ENCODE peak calls at places on chromosomes 5 and 9, in eight cellular contexts. S, L, X, E, B, Y, N and J are unnamed samples.

GRCh38 chr9:85884236-85884635 is 56.7 kb upstream of the NAA35 start:
- DNase-seq in L (peak), N (no peak), X (no peak), B (no peak), S (no peak), Y (no peak), E (no peak), J (peak)

GRCh38 chr9:10785255-10785654 is 172.5 kb upstream of the PTPRD start:
- DNase-seq in X (no peak), Y (no peak), N (no peak), B (no peak), L (no peak), E (no peak), S (no peak), J (no peak)

GRCh38 chr5:31194892-31195291 is 1.4 kb downstream of the CDH6 start:
- DNase-seq in L (peak), N (no peak), E (no peak), X (no peak), B (no peak), Y (no peak), S (no peak), J (no peak)

GRCh38 chr9:136059851-136060670 is 35.0 kb downstream of the NACC2 start:
- DNase-seq in S (no peak), X (peak), E (peak), N (peak), Y (no peak), L (no peak), B (peak), J (peak)

GRCh38 chr5:40733439-40733838 is 22.3 kb downstream of the TTC33 start:
- DNase-seq in L (no peak), X (no peak), Y (no peak), S (no peak), N (no peak), B (no peak), E (no peak), J (peak)

GRCh38 chr5:81167078-81167477 is 66.0 kb upstream of the CKMT2 start:
- DNase-seq in L (no peak), Y (no peak), E (no peak), X (no peak), N (no peak), B (no peak), S (no peak), J (no peak)

GRCh38 chr9:137195525-137196220 is 4.9 kb downstream of the TPRN start:
- DNase-seq in L (no peak), S (peak), E (no peak), Y (no peak), N (no peak), B (no peak), X (no peak), J (no peak)

GRCh38 chr9:7266911-7267555 is 509.3 kb downstream of the KDM4C start:
- DNase-seq in Y (peak), N (no peak), S (peak), L (no peak), B (no peak), X (no peak), E (no peak), J (no peak)

GRCh38 chr5:67066815-67067214 is 129.8 kb downstream of the CD180 start:
- DNase-seq in Y (no peak), X (peak), B (peak), L (peak), N (no peak), S (no peak), E (no peak), J (no peak)

GRCh38 chr9:26086396-26086795 is 408.2 kb upstream of the TUSC1 start:
- DNase-seq in S (no peak), Y (no peak), N (no peak), L (no peak), E (no peak), B (no peak), X (no peak), J (no peak)

GRCh38 chr5:78781611-78782356 is 133.2 kb upstream of the LHFPL2 start:
- DNase-seq in E (no peak), S (no peak), N (no peak), B (no peak), L (no peak), X (no peak), Y (no peak), J (no peak)

GRCh38 chr9:22060831-22061383 is 51.8 kb upstream of the CDKN2B start:
- DNase-seq in L (no peak), E (no peak), N (no peak), B (peak), S (no peak), Y (no peak), X (peak), J (no peak)

GRCh38 chr9:133088756-133089155 is 27.0 kb downstream of the CEL start:
- DNase-seq in N (no peak), S (no peak), E (no peak), L (no peak), B (no peak), Y (no peak), X (no peak), J (no peak)

GRCh38 chr9:124037790-124038189 is 26.2 kb downstream of the LHX2 start:
- DNase-seq in S (no peak), E (no peak), X (no peak), Y (peak), L (no peak), N (no peak), B (no peak), J (peak)
- TF ChIP-seq CTCF in S (no peak), E (no peak), X (peak), Y (peak), L (no peak), N (no peak), B (no peak), J (peak)

GRCh38 chr9:120893585-120893857 is 16.5 kb upstream of the PHF19 start:
- DNase-seq in L (no peak), N (no peak), E (no peak), S (no peak), B (peak), X (no peak), Y (no peak), J (peak)
- H3K4me3 ChIP-seq in L (no peak), N (no peak), E (no peak), S (no peak), B (no peak), X (no peak), Y (no peak), J (no peak)

GRCh38 chr9:82535432-82535998 is 527.4 kb downstream of the RASEF start:
- DNase-seq in E (no peak), Y (no peak), S (no peak), N (no peak), B (no peak), X (no peak), L (no peak), J (peak)

GRCh38 chr9:82526629-82527028 is 536.3 kb downstream of the RASEF start:
- DNase-seq in X (no peak), Y (no peak), B (no peak), E (no peak), S (no peak), L (no peak), N (no peak), J (no peak)

GRCh38 chr9:82531795-82532194 is 531.1 kb downstream of the RASEF start:
- DNase-seq in Y (no peak), E (no peak), B (peak), X (no peak), N (no peak), S (no peak), L (peak), J (peak)

DNA sequence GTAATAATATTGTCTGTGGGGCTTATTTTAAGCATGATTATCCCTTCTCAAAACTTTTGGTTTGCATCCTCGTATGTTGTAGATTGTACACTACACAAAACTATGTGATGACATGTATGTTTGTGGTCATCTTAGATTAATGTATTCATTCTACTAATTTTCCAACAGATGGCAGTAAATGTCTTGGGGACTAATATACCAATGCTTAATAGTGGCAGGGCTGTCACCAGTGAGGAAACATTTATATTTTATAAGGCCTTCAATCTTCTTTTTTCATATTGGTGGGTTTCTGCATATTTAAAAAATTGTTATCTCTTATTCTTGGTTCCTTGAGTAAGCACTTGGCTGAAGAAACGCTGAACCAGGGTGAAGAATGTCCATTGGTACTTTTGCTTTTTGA is 530.4 kb downstream of the RASEF start:
- DNase-seq in S (no peak), L (peak), Y (no peak), N (no peak), E (no peak), X (peak), B (peak), J (peak)
- TF ChIP-seq CTCF in S (peak), L (peak), Y (peak), N (peak), E (peak), X (no peak), B (peak), J (peak)

DNA sequence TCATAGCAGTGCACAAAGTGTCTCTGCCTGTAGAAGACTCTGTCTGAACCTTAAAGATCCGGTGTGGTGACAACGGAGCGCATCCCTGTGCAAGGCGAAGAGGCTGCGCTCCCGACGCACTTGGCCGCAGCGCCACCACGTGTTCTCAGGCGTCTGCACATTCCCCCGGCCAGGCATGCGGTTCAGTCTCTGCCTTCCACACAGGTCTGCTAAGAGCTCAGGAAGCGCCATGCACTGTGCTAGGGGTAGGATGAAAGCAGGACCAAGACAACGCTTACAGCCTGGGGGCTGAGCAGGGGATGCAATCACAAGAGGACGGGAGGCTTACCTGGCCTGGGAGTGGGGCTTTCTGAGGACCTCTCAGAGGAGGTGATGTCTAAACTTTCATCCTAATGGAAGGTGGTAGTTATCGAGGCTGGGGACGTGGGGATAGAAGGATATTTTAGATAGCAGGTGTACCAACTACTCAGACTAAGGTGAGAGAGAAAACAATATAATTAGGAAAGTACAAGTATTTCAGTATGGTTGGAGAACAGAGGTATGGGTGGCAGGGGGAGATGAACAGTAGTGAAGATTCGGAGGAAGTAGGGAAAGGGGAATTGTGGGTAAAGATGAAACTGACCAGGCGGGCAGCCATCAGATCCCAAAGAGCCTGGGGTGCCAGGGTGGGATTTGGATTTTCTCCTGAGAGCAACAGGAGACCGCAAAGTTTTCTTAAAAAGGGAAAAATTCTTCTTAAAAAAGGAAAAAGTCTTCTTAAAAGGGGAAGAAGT is 13.3 kb downstream of the CAPSL start:
- DNase-seq in X (peak), N (peak), E (peak), S (peak), B (peak), L (peak), Y (peak), J (peak)
- H3K4me3 ChIP-seq in X (no peak), N (no peak), E (no peak), S (no peak), B (no peak), L (no peak), Y (no peak), J (peak)

DNA sequence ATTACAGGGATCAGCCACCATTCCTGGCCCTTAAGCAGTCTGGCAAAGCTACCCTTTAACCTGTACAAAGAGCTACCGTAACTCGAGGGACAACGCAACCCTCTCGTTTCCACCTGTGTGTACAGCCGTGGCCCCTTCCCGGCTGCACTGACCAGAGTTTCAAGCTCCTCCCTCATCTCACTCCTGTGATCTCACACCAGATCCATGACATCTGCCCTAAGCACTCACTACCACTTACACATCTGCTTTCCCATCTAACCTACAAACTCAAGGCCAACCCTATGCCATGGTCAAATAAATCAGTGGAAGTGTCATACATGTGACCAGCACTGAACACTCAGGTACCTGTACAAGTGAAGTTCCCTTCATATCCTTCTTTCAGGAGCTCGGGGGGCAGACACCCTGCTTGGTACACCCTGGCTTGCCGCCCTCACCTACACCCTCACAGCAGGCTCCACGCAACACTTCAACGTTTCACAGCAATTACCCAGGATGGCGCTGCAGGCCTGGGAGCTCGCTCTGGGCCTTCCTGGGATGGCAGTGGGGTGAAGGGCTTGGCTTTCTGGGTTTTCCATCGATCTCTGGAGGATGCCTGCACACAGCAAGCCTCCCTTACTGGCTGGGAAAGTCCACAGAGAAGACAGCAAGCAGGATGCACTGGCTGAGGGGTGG is 61.7 kb downstream of the PRRT1B start:
- DNase-seq in N (no peak), L (no peak), B (no peak), X (no peak), S (no peak), E (no peak), Y (no peak), J (no peak)
- TF ChIP-seq CTCF in N (no peak), L (no peak), B (no peak), X (no peak), S (no peak), E (no peak), Y (no peak), J (no peak)

DNA sequence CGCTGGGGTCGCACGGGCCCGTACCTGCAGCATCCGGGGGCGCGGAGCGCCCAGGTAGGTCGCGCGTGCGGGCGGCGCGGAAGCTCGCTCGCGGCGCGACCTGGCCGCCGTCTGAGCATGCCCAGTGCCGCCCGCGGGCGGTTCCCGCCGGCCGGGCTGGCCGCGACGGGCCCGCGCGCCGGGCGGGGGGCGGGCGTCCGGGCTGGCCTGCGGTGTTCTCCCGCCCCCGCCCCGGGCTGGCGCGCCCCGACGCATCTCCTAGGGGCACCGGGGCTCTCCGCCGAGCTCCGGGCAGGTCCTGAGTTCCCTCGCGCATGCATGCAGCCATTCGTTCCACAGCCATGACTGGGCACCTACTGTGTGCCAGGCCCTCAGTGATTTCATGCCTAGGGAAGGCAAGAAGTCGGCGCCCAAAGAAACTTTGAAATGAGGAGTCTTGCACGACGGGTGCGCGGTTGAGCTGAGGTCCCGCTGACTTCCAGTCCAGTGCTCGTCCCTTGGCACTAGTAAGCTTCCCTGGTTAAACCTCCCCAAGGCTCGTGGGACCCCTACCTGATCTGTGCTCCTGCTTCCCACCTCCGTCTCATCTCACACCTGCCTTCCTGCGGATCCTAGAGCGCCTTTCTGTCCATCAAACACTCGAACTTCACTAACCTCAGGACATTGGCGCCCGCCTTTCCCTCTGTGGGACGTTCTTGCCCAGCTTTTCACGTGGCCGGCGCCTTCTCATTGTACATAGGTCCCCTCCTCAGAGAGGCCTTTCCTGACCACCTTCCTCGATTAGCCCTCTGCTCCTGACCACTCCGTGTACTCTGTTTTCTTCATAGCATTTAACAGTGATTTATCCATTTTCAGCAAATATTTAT is at the start of gene PTPN3:
- DNase-seq in N (no peak), B (no peak), L (peak), E (peak), X (no peak), Y (peak), S (peak), J (no peak)
- H3K4me3 ChIP-seq in N (peak), B (peak), L (peak), E (peak), X (peak), Y (peak), S (peak), J (peak)

DNA sequence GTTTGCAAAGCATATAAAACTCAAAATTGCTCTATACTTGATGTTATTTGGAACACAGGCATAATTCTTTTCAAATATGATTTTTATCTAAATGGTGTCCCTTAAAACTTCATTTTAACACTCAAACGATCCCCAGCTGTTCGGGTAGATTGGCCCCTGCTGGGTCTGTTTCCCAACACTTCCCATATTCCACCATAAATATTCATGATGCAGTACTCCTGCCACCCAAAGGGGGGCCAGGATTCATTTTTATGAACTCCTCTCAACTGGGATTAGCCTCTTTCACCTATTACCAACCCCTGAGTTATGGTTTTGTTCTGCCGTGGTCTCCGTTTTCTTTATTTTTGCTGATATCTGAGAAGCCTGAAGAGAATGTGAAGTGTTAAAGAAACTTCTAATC is 383.9 kb downstream of the DMRT2 start:
- DNase-seq in X (no peak), L (no peak), E (no peak), S (no peak), N (no peak), Y (no peak), B (no peak), J (peak)
- TF ChIP-seq CTCF in X (no peak), L (no peak), E (no peak), S (peak), N (peak), Y (no peak), B (no peak), J (peak)

GRCh38 chr9:128540630-128541355 is 11.6 kb upstream of the SPTAN1 start:
- DNase-seq in X (peak), Y (no peak), S (no peak), B (peak), N (no peak), E (no peak), L (no peak), J (peak)
- H3K4me3 ChIP-seq in X (no peak), Y (no peak), S (no peak), B (no peak), N (no peak), E (no peak), L (no peak), J (no peak)

GRCh38 chr9:131555841-131556673 is 10.7 kb downstream of the PRRT1B start:
- DNase-seq in S (no peak), B (no peak), E (no peak), X (no peak), N (no peak), L (no peak), Y (no peak), J (no peak)

GRCh38 chr9:131554865-131555351 is 9.6 kb downstream of the PRRT1B start:
- DNase-seq in N (no peak), X (no peak), L (no peak), E (no peak), B (no peak), S (no peak), Y (peak), J (no peak)

GRCh38 chr9:131562032-131562959 is 17.0 kb downstream of the PRRT1B start:
- DNase-seq in E (no peak), B (peak), X (peak), N (no peak), S (no peak), Y (no peak), L (peak), J (peak)

GRCh38 chr9:131557855-131558548 is 12.7 kb downstream of the PRRT1B start:
- DNase-seq in X (no peak), N (no peak), B (no peak), L (no peak), Y (no peak), E (no peak), S (no peak), J (no peak)

DNA sequence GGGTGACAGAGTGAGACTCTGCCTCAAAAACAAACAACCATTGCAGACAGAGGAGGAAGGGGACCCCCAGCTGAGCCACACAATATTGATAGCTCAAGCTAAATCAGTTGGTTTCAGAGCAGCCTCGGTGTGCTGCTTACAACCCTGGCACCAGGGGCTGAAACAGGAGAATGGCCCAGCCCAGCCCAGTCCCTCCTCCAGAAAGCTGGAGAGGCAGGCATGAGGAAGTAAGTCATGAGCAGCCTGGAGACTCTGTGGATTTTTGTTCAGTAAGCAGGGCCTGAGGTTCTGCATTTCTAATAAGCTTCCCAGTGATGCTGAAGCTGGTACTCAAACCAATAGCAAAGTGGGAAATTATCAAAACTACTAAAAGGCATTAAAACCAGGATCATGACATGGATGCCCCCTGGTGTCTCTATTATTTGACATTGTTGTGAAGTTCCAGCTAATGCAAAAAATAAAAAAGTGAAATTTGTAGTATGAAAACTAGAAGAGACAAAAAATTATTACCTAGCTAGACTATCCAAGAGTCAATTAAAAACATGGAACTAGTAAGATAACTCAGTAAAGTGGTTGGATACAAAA is 14.2 kb downstream of the PRRT1B start:
- DNase-seq in B (no peak), E (no peak), Y (no peak), L (no peak), S (no peak), N (no peak), X (no peak), J (no peak)
- TF ChIP-seq CTCF in B (no peak), E (no peak), Y (no peak), L (no peak), S (no peak), N (no peak), X (no peak), J (no peak)